ENCODE peak calls at places on chromosomes 2 and 18, in six cellular contexts. One of them, this sample, is unnamed.

GRCh38 chr2:3025984-3026383 is 351.6 kb downstream of the EIPR1 start:
- DNase-seq in astrocyte: no peak
- DNase-seq in cardiac muscle cell: no peak
- DNase-seq in left ventricle myocardium inferior: no peak
- DNase-seq in MM.1S: no peak
- DNase-seq in stomach: no peak
- DNase-seq in this sample: no peak

GRCh38 chr2:219362524-219363164 is 25.1 kb downstream of the DNPEP start:
- DNase-seq in astrocyte: peak; percentile 97
- DNase-seq in left ventricle myocardium inferior: peak; percentile 61
- DNase-seq in stomach: no peak
- DNase-seq in cardiac muscle cell: peak; percentile 96
- DNase-seq in MM.1S: peak; percentile 56
- DNase-seq in this sample: no peak

GRCh38 chr2:131104487-131105155 is 515 bp upstream of the PLEKHB2 start:
- DNase-seq in MM.1S: peak; percentile 84
- DNase-seq in left ventricle myocardium inferior: no peak
- DNase-seq in astrocyte: peak; percentile 58
- DNase-seq in stomach: peak; percentile 49
- DNase-seq in cardiac muscle cell: peak; percentile 85
- DNase-seq in this sample: peak; percentile 89

GRCh38 chr2:218745160-218745558 is 34.5 kb downstream of the TTLL4 start:
- DNase-seq in stomach: no peak
- DNase-seq in left ventricle myocardium inferior: no peak
- DNase-seq in astrocyte: no peak
- DNase-seq in MM.1S: no peak
- DNase-seq in cardiac muscle cell: peak; percentile 29
- DNase-seq in this sample: no peak

GRCh38 chr18:24514439-24514838 is 54.0 kb downstream of the HRH4 start:
- DNase-seq in left ventricle myocardium inferior: no peak
- DNase-seq in stomach: no peak
- DNase-seq in cardiac muscle cell: peak; percentile 50
- DNase-seq in MM.1S: peak; percentile 54
- DNase-seq in astrocyte: peak; percentile 22
- DNase-seq in this sample: peak; percentile 22

GRCh38 chr2:96129528-96130120 is 8.7 kb downstream of the ASTL start:
- DNase-seq in cardiac muscle cell: no peak
- DNase-seq in left ventricle myocardium inferior: no peak
- DNase-seq in astrocyte: no peak
- DNase-seq in MM.1S: no peak
- DNase-seq in stomach: no peak
- DNase-seq in this sample: no peak

GRCh38 chr2:67130526-67131309 is 266.4 kb upstream of the ETAA1 start:
- DNase-seq in astrocyte: peak; percentile 93
- DNase-seq in stomach: no peak
- DNase-seq in left ventricle myocardium inferior: no peak
- DNase-seq in cardiac muscle cell: peak; percentile 43
- DNase-seq in MM.1S: no peak
- DNase-seq in this sample: no peak

GRCh38 chr2:182887093-182887492 is 20.7 kb upstream of the FRZB start:
- DNase-seq in MM.1S: no peak
- DNase-seq in stomach: no peak
- DNase-seq in left ventricle myocardium inferior: no peak
- DNase-seq in astrocyte: no peak
- DNase-seq in cardiac muscle cell: no peak
- DNase-seq in this sample: no peak

GRCh38 chr2:30293303-30293912 is 62.1 kb downstream of the LBH start:
- DNase-seq in astrocyte: peak; percentile 99
- DNase-seq in MM.1S: no peak
- DNase-seq in left ventricle myocardium inferior: no peak
- DNase-seq in stomach: no peak
- DNase-seq in cardiac muscle cell: peak; percentile 28
- DNase-seq in this sample: no peak

GRCh38 chr2:18690342-18690741 is 101.0 kb upstream of the NT5C1B start:
- DNase-seq in left ventricle myocardium inferior: no peak
- DNase-seq in stomach: no peak
- DNase-seq in astrocyte: no peak
- DNase-seq in MM.1S: no peak
- DNase-seq in cardiac muscle cell: no peak
- DNase-seq in this sample: no peak

GRCh38 chr2:211306929-211307328 is 750.5 kb downstream of the CPS1 start:
- DNase-seq in cardiac muscle cell: no peak
- DNase-seq in stomach: no peak
- DNase-seq in left ventricle myocardium inferior: no peak
- DNase-seq in MM.1S: no peak
- DNase-seq in astrocyte: no peak
- DNase-seq in this sample: no peak

GRCh38 chr2:217162533-217162932 is 302.7 kb upstream of the TNP1 start:
- DNase-seq in left ventricle myocardium inferior: no peak
- DNase-seq in stomach: no peak
- DNase-seq in cardiac muscle cell: peak; percentile 90
- DNase-seq in astrocyte: peak; percentile 98
- DNase-seq in MM.1S: peak; percentile 10
- DNase-seq in this sample: peak; percentile 1

GRCh38 chr18:5891361-5892215 is 3.7 kb downstream of the TMEM200C start:
- DNase-seq in MM.1S: no peak
- DNase-seq in left ventricle myocardium inferior: no peak
- DNase-seq in stomach: no peak
- DNase-seq in cardiac muscle cell: no peak
- DNase-seq in astrocyte: no peak
- DNase-seq in this sample: no peak

GRCh38 chr2:119223521-119224390 is at the start of gene STEAP3:
- DNase-seq in MM.1S: peak; percentile 77
- DNase-seq in cardiac muscle cell: peak; percentile 66
- DNase-seq in stomach: peak; percentile 93
- DNase-seq in astrocyte: peak; percentile 36
- DNase-seq in left ventricle myocardium inferior: peak; percentile 74
- DNase-seq in this sample: peak; percentile 70

GRCh38 chr2:118249531-118249930 is 161.3 kb downstream of the INSIG2 start:
- DNase-seq in cardiac muscle cell: peak; percentile 21
- DNase-seq in left ventricle myocardium inferior: no peak
- DNase-seq in MM.1S: no peak
- DNase-seq in astrocyte: peak; percentile 74
- DNase-seq in stomach: no peak
- DNase-seq in this sample: no peak

DNA sequence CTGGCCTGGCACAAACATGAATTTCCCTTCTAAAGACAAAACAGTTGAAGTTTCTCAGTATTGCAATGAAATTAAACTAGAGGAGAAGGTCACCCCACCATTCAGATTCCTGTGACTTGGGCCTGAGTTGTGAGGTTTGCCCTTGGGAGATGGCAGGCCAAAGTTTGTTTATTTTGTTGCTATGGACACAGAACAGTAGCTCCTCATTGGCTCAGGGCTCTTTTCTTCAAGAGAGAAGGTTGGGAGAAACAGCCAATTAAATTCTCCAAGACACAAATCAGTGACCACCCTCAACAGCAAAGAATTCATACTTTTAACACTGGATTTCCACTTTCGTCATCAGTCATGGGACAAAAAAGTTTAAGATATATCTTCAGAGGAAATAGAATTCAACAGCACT is at the start of gene FLACC1:
- DNase-seq in stomach: no peak
- DNase-seq in cardiac muscle cell: peak; percentile 88
- DNase-seq in astrocyte: peak; percentile 59
- DNase-seq in MM.1S: no peak
- DNase-seq in left ventricle myocardium inferior: no peak
- DNase-seq in this sample: peak; percentile 56
- H3K4me3 ChIP-seq in stomach: no peak within 1 kb of the TSS
- H3K4me3 ChIP-seq in cardiac muscle cell: no peak within 1 kb of the TSS
- H3K4me3 ChIP-seq in astrocyte: no peak within 1 kb of the TSS
- H3K4me3 ChIP-seq in MM.1S: no peak within 1 kb of the TSS
- H3K4me3 ChIP-seq in left ventricle myocardium inferior: peak within 1 kb of the TSS; percentile 52
- H3K4me3 ChIP-seq in this sample: no peak within 1 kb of the TSS

GRCh38 chr2:152632736-152633135 is 84.5 kb downstream of the PRPF40A start:
- DNase-seq in cardiac muscle cell: no peak
- DNase-seq in stomach: no peak
- DNase-seq in left ventricle myocardium inferior: no peak
- DNase-seq in MM.1S: no peak
- DNase-seq in astrocyte: peak; percentile 14
- DNase-seq in this sample: no peak

GRCh38 chr2:152644197-152644873 is 72.9 kb downstream of the PRPF40A start:
- DNase-seq in stomach: no peak
- DNase-seq in MM.1S: no peak
- DNase-seq in cardiac muscle cell: no peak
- DNase-seq in astrocyte: no peak
- DNase-seq in left ventricle myocardium inferior: no peak
- DNase-seq in this sample: no peak

GRCh38 chr2:152637251-152637650 is 80.0 kb downstream of the PRPF40A start:
- DNase-seq in stomach: no peak
- DNase-seq in cardiac muscle cell: no peak
- DNase-seq in MM.1S: no peak
- DNase-seq in astrocyte: no peak
- DNase-seq in left ventricle myocardium inferior: no peak
- DNase-seq in this sample: no peak

GRCh38 chr2:152635635-152636298 is 81.5 kb downstream of the PRPF40A start:
- DNase-seq in left ventricle myocardium inferior: peak; percentile 17
- DNase-seq in stomach: peak; percentile 70
- DNase-seq in cardiac muscle cell: peak; percentile 68
- DNase-seq in MM.1S: peak; percentile 51
- DNase-seq in astrocyte: peak; percentile 18
- DNase-seq in this sample: peak; percentile 68

GRCh38 chr2:152638590-152638989 is 78.7 kb downstream of the PRPF40A start:
- DNase-seq in left ventricle myocardium inferior: no peak
- DNase-seq in stomach: no peak
- DNase-seq in cardiac muscle cell: no peak
- DNase-seq in MM.1S: no peak
- DNase-seq in astrocyte: no peak
- DNase-seq in this sample: no peak
- H3K36me3 ChIP-seq in left ventricle myocardium inferior: peaks cover 45% of the 10 kb centered on the region
- H3K36me3 ChIP-seq in stomach: peaks cover 28% of the 10 kb centered on the region
- H3K36me3 ChIP-seq in cardiac muscle cell: peaks cover 10% of the 10 kb centered on the region
- H3K36me3 ChIP-seq in MM.1S: no peaks in the 10 kb centered on the region
- H3K36me3 ChIP-seq in astrocyte: peaks cover 17% of the 10 kb centered on the region
- H3K36me3 ChIP-seq in this sample: no peaks in the 10 kb centered on the region

GRCh38 chr2:16404551-16405300 is 260.9 kb downstream of the CYRIA start:
- DNase-seq in MM.1S: no peak
- DNase-seq in left ventricle myocardium inferior: no peak
- DNase-seq in astrocyte: no peak
- DNase-seq in cardiac muscle cell: no peak
- DNase-seq in stomach: no peak
- DNase-seq in this sample: no peak

GRCh38 chr2:16407358-16407757 is 258.3 kb downstream of the CYRIA start:
- DNase-seq in astrocyte: no peak
- DNase-seq in cardiac muscle cell: no peak
- DNase-seq in stomach: no peak
- DNase-seq in MM.1S: no peak
- DNase-seq in left ventricle myocardium inferior: peak; percentile 29
- DNase-seq in this sample: no peak

GRCh38 chr2:16406929-16407328 is 258.7 kb downstream of the CYRIA start:
- DNase-seq in stomach: no peak
- DNase-seq in left ventricle myocardium inferior: no peak
- DNase-seq in cardiac muscle cell: no peak
- DNase-seq in astrocyte: no peak
- DNase-seq in MM.1S: no peak
- DNase-seq in this sample: no peak

GRCh38 chr2:16405551-16405950 is 260.1 kb downstream of the CYRIA start:
- DNase-seq in cardiac muscle cell: no peak
- DNase-seq in astrocyte: no peak
- DNase-seq in stomach: no peak
- DNase-seq in MM.1S: no peak
- DNase-seq in left ventricle myocardium inferior: no peak
- DNase-seq in this sample: no peak

GRCh38 chr2:16406497-16406896 is 259.1 kb downstream of the CYRIA start:
- DNase-seq in stomach: no peak
- DNase-seq in astrocyte: no peak
- DNase-seq in cardiac muscle cell: no peak
- DNase-seq in MM.1S: no peak
- DNase-seq in left ventricle myocardium inferior: no peak
- DNase-seq in this sample: no peak
- H3K4me3 ChIP-seq in stomach: no peak overlapping the region
- H3K4me3 ChIP-seq in astrocyte: no peak overlapping the region
- H3K4me3 ChIP-seq in cardiac muscle cell: no peak overlapping the region
- H3K4me3 ChIP-seq in MM.1S: no peak overlapping the region
- H3K4me3 ChIP-seq in left ventricle myocardium inferior: no peak overlapping the region
- H3K4me3 ChIP-seq in this sample: no peak overlapping the region

GRCh38 chr18:78623142-78623541 is 356.5 kb upstream of the SALL3 start:
- DNase-seq in stomach: no peak
- DNase-seq in cardiac muscle cell: no peak
- DNase-seq in MM.1S: no peak
- DNase-seq in left ventricle myocardium inferior: no peak
- DNase-seq in astrocyte: no peak
- DNase-seq in this sample: no peak
- H3K36me3 ChIP-seq in stomach: no peaks in the 10 kb centered on the region
- H3K36me3 ChIP-seq in cardiac muscle cell: no peaks in the 10 kb centered on the region
- H3K36me3 ChIP-seq in MM.1S: no peaks in the 10 kb centered on the region
- H3K36me3 ChIP-seq in left ventricle myocardium inferior: no peaks in the 10 kb centered on the region
- H3K36me3 ChIP-seq in astrocyte: no peaks in the 10 kb centered on the region
- H3K36me3 ChIP-seq in this sample: no peaks in the 10 kb centered on the region

GRCh38 chr2:81672923-81673322 is 1368.4 kb upstream of the LRRTM1 start:
- DNase-seq in stomach: no peak
- DNase-seq in MM.1S: no peak
- DNase-seq in cardiac muscle cell: no peak
- DNase-seq in astrocyte: no peak
- DNase-seq in left ventricle myocardium inferior: no peak
- DNase-seq in this sample: no peak
- H3K4me3 ChIP-seq in stomach: no peak overlapping the region
- H3K4me3 ChIP-seq in MM.1S: no peak overlapping the region
- H3K4me3 ChIP-seq in cardiac muscle cell: no peak overlapping the region
- H3K4me3 ChIP-seq in astrocyte: no peak overlapping the region
- H3K4me3 ChIP-seq in left ventricle myocardium inferior: no peak overlapping the region
- H3K4me3 ChIP-seq in this sample: no peak overlapping the region

GRCh38 chr2:10132596-10132995 is 10.1 kb downstream of the RRM2 start:
- DNase-seq in astrocyte: no peak
- DNase-seq in stomach: no peak
- DNase-seq in MM.1S: no peak
- DNase-seq in left ventricle myocardium inferior: no peak
- DNase-seq in cardiac muscle cell: no peak
- DNase-seq in this sample: no peak

GRCh38 chr2:10128420-10128819 is 5.9 kb downstream of the RRM2 start:
- DNase-seq in astrocyte: no peak
- DNase-seq in MM.1S: no peak
- DNase-seq in stomach: no peak
- DNase-seq in left ventricle myocardium inferior: no peak
- DNase-seq in cardiac muscle cell: no peak
- DNase-seq in this sample: no peak

GRCh38 chr2:10132043-10132575 is 9.6 kb downstream of the RRM2 start:
- DNase-seq in astrocyte: no peak
- DNase-seq in cardiac muscle cell: no peak
- DNase-seq in MM.1S: no peak
- DNase-seq in stomach: no peak
- DNase-seq in left ventricle myocardium inferior: no peak
- DNase-seq in this sample: no peak

GRCh38 chr2:10126627-10127026 is 4.1 kb downstream of the RRM2 start:
- DNase-seq in astrocyte: peak; percentile 67
- DNase-seq in left ventricle myocardium inferior: no peak
- DNase-seq in stomach: no peak
- DNase-seq in MM.1S: no peak
- DNase-seq in cardiac muscle cell: peak; percentile 91
- DNase-seq in this sample: peak; percentile 83

DNA sequence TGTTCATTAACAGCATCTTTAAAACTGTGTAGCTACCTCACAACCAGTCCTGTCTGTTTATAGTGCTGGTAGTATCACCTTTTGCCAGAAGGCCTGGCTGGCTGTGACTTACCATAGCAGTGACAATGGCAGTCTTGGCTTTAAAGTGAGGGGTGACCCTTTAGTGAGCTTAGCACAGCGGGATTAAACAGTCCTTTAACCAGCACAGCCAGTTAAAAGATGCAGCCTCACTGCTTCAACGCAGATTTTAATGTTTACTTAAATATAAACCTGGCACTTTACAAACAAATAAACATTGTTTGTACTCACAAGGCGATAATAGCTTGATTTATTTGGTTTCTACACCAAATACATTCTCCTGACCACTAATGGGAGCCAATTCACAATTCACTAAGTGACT is 7.0 kb downstream of the RRM2 start:
- DNase-seq in left ventricle myocardium inferior: no peak
- DNase-seq in astrocyte: no peak
- DNase-seq in cardiac muscle cell: no peak
- DNase-seq in stomach: no peak
- DNase-seq in MM.1S: no peak
- DNase-seq in this sample: no peak
- H3K36me3 ChIP-seq in left ventricle myocardium inferior: no peaks in the 10 kb centered on the region
- H3K36me3 ChIP-seq in astrocyte: peaks cover 21% of the 10 kb centered on the region
- H3K36me3 ChIP-seq in cardiac muscle cell: peaks cover 8% of the 10 kb centered on the region
- H3K36me3 ChIP-seq in stomach: no peaks in the 10 kb centered on the region
- H3K36me3 ChIP-seq in MM.1S: peaks cover 9% of the 10 kb centered on the region
- H3K36me3 ChIP-seq in this sample: no peaks in the 10 kb centered on the region

This sample was measured in small intestine.